ENCODE peak calls at places on chromosomes 6 and 20, in seven cellular contexts. N is tibial nerve, S is stomach, F is A549, Z is transverse colon, J is HepG2, E is H1. P is an unnamed sample.

GRCh38 chr6:33197431-33198048 is 2.9 kb downstream of the RXRB start:
- DNase-seq in N (no peak), S (peak; percentile 76), F (peak; percentile 67), Z (peak; percentile 37), J (peak; percentile 80), E (peak; percentile 70), P (no peak)

GRCh38 chr6:122696853-122697252 is 82.7 kb upstream of the FABP7 start:
- DNase-seq in N (no peak), S (no peak), F (no peak), Z (no peak), J (peak; percentile 13), E (no peak), P (no peak)

GRCh38 chr6:111737065-111737521 is 131.4 kb upstream of the TRAF3IP2 start:
- DNase-seq in N (no peak), S (no peak), F (no peak), Z (no peak), J (peak; percentile 41), E (no peak), P (no peak)

GRCh38 chr6:28489366-28490190 is 26.0 kb downstream of the GPX6 start:
- DNase-seq in N (peak; percentile 18), S (peak; percentile 28), F (peak; percentile 73), Z (peak; percentile 41), J (peak; percentile 32), E (peak; percentile 82), P (peak; percentile 86)

GRCh38 chr6:158002951-158003853 is 21.5 kb downstream of the SYNJ2 start:
- DNase-seq in N (peak; percentile 66), S (no peak), F (no peak), Z (peak; percentile 38), J (no peak), E (no peak), P (peak; percentile 64)

GRCh38 chr6:25316626-25317025 is 37.5 kb downstream of the CARMIL1 start:
- DNase-seq in N (no peak), S (no peak), F (no peak), Z (no peak), J (no peak), E (no peak), P (no peak)

GRCh38 chr6:121183742-121184141 is 150.5 kb downstream of the TBC1D32 start:
- DNase-seq in N (no peak), S (no peak), F (no peak), Z (no peak), J (no peak), E (no peak), P (no peak)

GRCh38 chr6:12343122-12343439 is 52.9 kb downstream of the EDN1 start:
- DNase-seq in N (no peak), S (no peak), F (no peak), Z (no peak), J (no peak), E (no peak), P (no peak)

GRCh38 chr20:62598761-62599194 is 43.5 kb upstream of the SLCO4A1 start:
- DNase-seq in N (no peak), S (peak; percentile 71), F (peak; percentile 55), Z (peak; percentile 66), J (no peak), E (no peak), P (no peak)

GRCh38 chr6:161215193-161215592 is 58.7 kb downstream of the AGPAT4 start:
- DNase-seq in N (no peak), S (no peak), F (no peak), Z (no peak), J (peak; percentile 13), E (no peak), P (no peak)

GRCh38 chr6:39074486-39074885 is 25.9 kb downstream of the GLP1R start:
- DNase-seq in N (no peak), S (peak; percentile 14), F (no peak), Z (no peak), J (no peak), E (no peak), P (no peak)

GRCh38 chr6:5422321-5422915 is 161.1 kb downstream of the FARS2 start:
- DNase-seq in N (no peak), S (peak; percentile 52), F (no peak), Z (peak; percentile 12), J (peak; percentile 34), E (peak; percentile 57), P (no peak)

GRCh38 chr6:166275714-166276166 is 32.5 kb downstream of the PRR18 start:
- DNase-seq in N (peak; percentile 62), S (peak; percentile 82), F (peak; percentile 35), Z (peak; percentile 78), J (peak; percentile 30), E (peak; percentile 98), P (peak; percentile 21)

GRCh38 chr6:145018027-145018426 is 717.3 kb downstream of the EPM2A start:
- DNase-seq in N (no peak), S (no peak), F (no peak), Z (no peak), J (no peak), E (no peak), P (no peak)

DNA sequence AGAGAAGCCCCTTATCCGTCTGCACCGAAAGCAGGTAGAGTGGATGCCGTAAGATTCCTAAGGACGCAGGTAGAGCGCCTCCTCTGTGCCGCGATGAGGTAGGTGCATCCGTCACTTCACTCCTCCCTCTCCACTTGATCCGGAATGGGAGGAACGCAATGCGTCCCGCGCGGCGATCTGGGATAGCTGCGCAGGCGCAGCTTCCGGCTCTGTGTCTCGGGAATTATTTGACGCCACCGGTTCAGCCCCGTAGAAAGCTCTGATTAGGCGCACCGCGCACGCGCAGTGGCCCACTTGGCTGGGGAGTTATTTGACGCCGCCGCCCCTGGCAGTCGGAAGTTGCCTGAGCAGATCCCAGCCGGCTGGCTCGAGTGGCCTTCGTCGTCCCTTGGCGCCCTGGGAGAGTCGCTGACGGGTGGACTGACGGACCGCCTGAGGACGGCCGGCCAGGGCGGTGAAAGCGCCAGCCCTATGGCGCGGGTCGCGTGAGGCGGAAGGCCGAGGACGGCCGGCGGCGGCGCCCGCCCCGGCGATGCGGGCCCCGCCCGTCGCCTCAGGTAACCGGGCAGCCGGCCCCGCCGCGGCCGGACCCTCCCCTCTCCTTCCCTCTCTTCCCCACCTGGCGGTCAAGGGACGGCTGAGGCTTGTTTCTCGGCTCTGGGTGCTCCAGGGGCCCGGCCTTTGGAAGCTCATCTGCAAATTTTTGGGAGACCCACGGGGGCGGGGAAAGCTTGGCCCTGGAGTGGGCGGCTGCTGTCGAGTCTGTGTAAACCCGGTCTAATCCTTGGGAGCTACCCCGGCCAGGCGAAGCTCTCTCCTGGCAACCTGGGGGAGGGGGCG is at the start of gene RALGAPB:
- DNase-seq in N (peak; percentile 98), S (peak; percentile 100), F (peak; percentile 96), Z (peak; percentile 99), J (peak; percentile 100), E (peak; percentile 99), P (peak; percentile 100)
- TF ChIP-seq EP300 in N (peak; percentile 88), S (no peak), F (no peak), Z (no peak), J (no peak), E (no peak), P (no peak)

GRCh38 chr20:25205277-25206062 is 10.0 kb downstream of the ENTPD6 start:
- DNase-seq in N (no peak), S (peak; percentile 17), F (no peak), Z (no peak), J (no peak), E (no peak), P (no peak)

GRCh38 chr20:25209400-25209799 is 13.9 kb downstream of the ENTPD6 start:
- DNase-seq in N (no peak), S (no peak), F (no peak), Z (no peak), J (no peak), E (no peak), P (no peak)

GRCh38 chr20:25207960-25208534 is 12.5 kb downstream of the ENTPD6 start:
- DNase-seq in N (no peak), S (peak; percentile 16), F (no peak), Z (no peak), J (no peak), E (no peak), P (no peak)

GRCh38 chr20:25206063-25206403 is 10.5 kb downstream of the ENTPD6 start:
- DNase-seq in N (no peak), S (peak; percentile 22), F (no peak), Z (no peak), J (no peak), E (no peak), P (no peak)

DNA sequence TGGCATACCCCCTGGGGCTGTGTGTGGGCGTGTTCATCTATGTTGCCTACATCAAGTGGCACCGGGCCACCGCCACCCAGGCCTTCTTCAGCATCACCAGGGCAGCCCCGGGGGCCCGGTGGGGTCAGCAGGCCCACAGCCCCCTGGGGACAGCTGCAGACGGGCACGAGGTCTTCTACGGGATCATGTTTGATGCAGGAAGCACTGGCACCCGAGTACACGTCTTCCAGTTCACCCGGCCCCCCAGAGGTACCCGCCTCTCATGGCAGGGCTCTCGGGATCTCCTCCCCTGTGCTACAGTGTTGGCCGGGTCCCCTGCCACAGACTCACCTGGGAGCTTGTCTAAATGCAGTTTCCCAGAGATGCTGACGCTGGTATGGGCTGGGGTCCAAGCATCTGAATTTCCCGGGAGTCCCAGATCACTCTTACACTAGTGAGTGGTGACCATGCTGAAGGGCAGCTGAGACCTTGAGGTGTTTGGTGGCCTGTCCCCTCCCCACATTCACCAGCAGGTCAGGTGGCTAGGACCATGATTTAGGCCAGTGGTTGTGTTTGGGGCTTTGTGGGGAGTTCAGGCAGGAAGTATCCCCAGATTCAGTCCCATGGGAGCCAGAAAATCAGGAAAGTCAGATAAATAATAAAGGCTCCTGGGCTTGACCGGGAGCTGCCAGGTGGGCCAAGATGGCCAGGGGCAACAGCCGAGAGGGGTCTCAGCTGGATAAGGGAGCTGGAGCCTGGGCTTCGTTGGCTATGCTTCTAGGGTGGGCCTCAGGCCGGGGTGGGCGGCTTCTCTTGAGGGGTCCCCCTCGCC is 11.8 kb downstream of the ENTPD6 start:
- DNase-seq in N (no peak), S (peak; percentile 23), F (no peak), Z (no peak), J (no peak), E (no peak), P (no peak)
- H3K4me1 ChIP-seq in N (peaks cover 32% of the 10 kb centered on the region), S (peaks cover 6% of the 10 kb centered on the region), F (peaks cover 20% of the 10 kb centered on the region), Z (peaks cover 8% of the 10 kb centered on the region), J (peaks cover 12% of the 10 kb centered on the region), E (peaks cover 7% of the 10 kb centered on the region), P (no peaks in the 10 kb centered on the region)

GRCh38 chr6:87001494-87001893 is 64.2 kb downstream of the HTR1E start:
- DNase-seq in N (no peak), S (no peak), F (no peak), Z (no peak), J (no peak), E (no peak), P (no peak)
- TF ChIP-seq EP300 in N (no peak), S (no peak), F (no peak), Z (no peak), J (no peak), E (no peak), P (no peak)

GRCh38 chr6:113939825-113940224 is 31.1 kb downstream of the HDAC2 start:
- DNase-seq in N (no peak), S (no peak), F (no peak), Z (no peak), J (no peak), E (no peak), P (no peak)

GRCh38 chr6:113930183-113930582 is 40.8 kb downstream of the HDAC2 start:
- DNase-seq in N (no peak), S (no peak), F (no peak), Z (no peak), J (no peak), E (no peak), P (no peak)

GRCh38 chr6:113936093-113936934 is 34.6 kb downstream of the HDAC2 start:
- DNase-seq in N (peak; percentile 28), S (no peak), F (peak; percentile 15), Z (no peak), J (peak; percentile 50), E (no peak), P (no peak)

DNA sequence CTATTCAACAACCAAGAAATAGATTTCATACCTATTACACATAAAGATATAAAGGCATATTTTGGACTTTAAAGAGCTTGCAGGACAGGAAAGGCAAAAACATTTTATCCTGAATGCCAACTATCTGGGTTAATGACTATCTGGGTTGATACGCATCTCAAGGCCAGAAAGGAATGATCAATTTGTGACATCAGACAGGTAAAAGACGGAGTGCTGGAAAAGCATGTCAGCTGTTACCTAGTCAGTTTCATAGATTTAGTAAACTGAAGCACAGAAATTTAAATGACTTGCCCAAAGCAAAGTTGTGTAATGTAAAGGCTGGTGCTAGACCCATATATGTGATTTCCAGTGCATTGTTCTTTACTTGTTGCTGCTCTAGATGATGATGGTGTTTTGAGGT is 36.8 kb downstream of the HDAC2 start:
- DNase-seq in N (no peak), S (no peak), F (no peak), Z (no peak), J (no peak), E (no peak), P (no peak)
- H3K4me1 ChIP-seq in N (peaks cover 3% of the 10 kb centered on the region), S (no peaks in the 10 kb centered on the region), F (no peaks in the 10 kb centered on the region), Z (no peaks in the 10 kb centered on the region), J (no peaks in the 10 kb centered on the region), E (no peaks in the 10 kb centered on the region), P (no peaks in the 10 kb centered on the region)

P was measured in ovary.